ENCODE peak calls at places on chromosomes 2 and 18, in ten cellular contexts. R is A549; V is adrenal gland; J is OCI-LY7; G is upper lobe of right lung; Q is right cardiac atrium; H is mammary epithelial cell; M is HepG2; Y is fibroblast of lung; U is naive thymus-derived CD4-positive, alpha-beta T cell. P is an unnamed sample. For H3K4me1 and H3K9me3, the result is how much of the 10 kb centered on the place peaks cover.

GRCh38 chr2:128069769-128070168 is 21.2 kb upstream of the UGGT1 start:
- DNase-seq in M (no peak), Y (peak), G (no peak), H (peak), U (no peak), Q (no peak), J (no peak), R (no peak), V (peak), P (no peak)

GRCh38 chr2:226798422-226799210 is 1.0 kb downstream of the IRS1 start:
- DNase-seq in Q (peak), R (no peak), J (peak), V (peak), U (no peak), G (peak), Y (peak), H (peak), M (no peak), P (peak)

GRCh38 chr18:79792988-79793355 is 4.8 kb upstream of the KCNG2 start:
- DNase-seq in V (peak), R (no peak), J (no peak), G (peak), M (no peak), Y (no peak), U (no peak), H (no peak), Q (no peak), P (no peak)

GRCh38 chr2:158131919-158132566 is 30.4 kb downstream of the UPP2 start:
- DNase-seq in G (no peak), Q (no peak), J (no peak), Y (no peak), V (no peak), H (no peak), M (peak), U (no peak), R (no peak), P (no peak)

GRCh38 chr2:24429711-24430110 is 61.3 kb upstream of the NCOA1 start:
- DNase-seq in Y (peak), M (no peak), V (no peak), J (no peak), G (no peak), Q (no peak), R (no peak), U (no peak), H (peak), P (peak)

GRCh38 chr2:6679481-6679880 is 186.2 kb downstream of the CMPK2 start:
- DNase-seq in Y (no peak), G (no peak), H (no peak), J (no peak), V (no peak), Q (no peak), M (no peak), U (no peak), R (no peak), P (no peak)

GRCh38 chr18:75109819-75110218 is 99.1 kb downstream of the PTGR3 start:
- DNase-seq in G (no peak), V (no peak), Y (no peak), R (no peak), J (no peak), Q (no peak), H (no peak), M (no peak), U (no peak), P (no peak)

GRCh38 chr2:45330617-45331016 is 280.4 kb downstream of the SRBD1 start:
- DNase-seq in H (peak), M (peak), Q (no peak), V (no peak), U (no peak), J (no peak), R (no peak), G (no peak), Y (peak), P (peak)

GRCh38 chr18:31042391-31043181 is at the start of gene DSC3:
- DNase-seq in J (no peak), Q (peak), G (peak), H (peak), U (no peak), R (peak), V (no peak), Y (peak), M (no peak), P (peak)

GRCh38 chr2:11757101-11757500 is 10.7 kb downstream of the LPIN1 start:
- DNase-seq in R (no peak), Q (no peak), V (no peak), Y (no peak), G (no peak), H (no peak), J (no peak), M (no peak), U (peak), P (no peak)

GRCh38 chr2:102111823-102112222 is 30.7 kb upstream of the IL1R1 start:
- DNase-seq in U (no peak), Q (no peak), V (no peak), R (no peak), Y (no peak), J (no peak), G (no peak), M (peak), H (no peak), P (no peak)

GRCh38 chr2:127697482-127698180 is 3.7 kb upstream of the SFT2D3 start:
- DNase-seq in M (no peak), R (no peak), Q (no peak), U (no peak), G (no peak), V (no peak), H (no peak), Y (no peak), J (no peak), P (no peak)

GRCh38 chr2:150144546-150145305 is 342.7 kb downstream of the RND3 start:
- DNase-seq in V (no peak), U (no peak), Q (no peak), Y (peak), G (no peak), M (no peak), H (no peak), J (no peak), R (no peak), P (peak)

GRCh38 chr2:74778381-74779371 is 55.3 kb upstream of the HK2 start:
- DNase-seq in R (no peak), Y (no peak), J (no peak), U (no peak), Q (no peak), G (no peak), V (peak), M (peak), H (no peak), P (peak)

GRCh38 chr2:46333912-46334311 is 36.7 kb downstream of the EPAS1 start:
- DNase-seq in R (peak), V (no peak), J (no peak), M (no peak), U (no peak), H (no peak), Y (no peak), G (no peak), Q (peak), P (no peak)

GRCh38 chr2:195106681-195107380 is 550.2 kb upstream of the SLC39A10 start:
- DNase-seq in V (no peak), R (no peak), U (no peak), Y (no peak), M (no peak), G (no peak), H (no peak), Q (no peak), J (no peak), P (no peak)

GRCh38 chr2:83191316-83191715 is 1267.8 kb downstream of the SUCLG1 start:
- DNase-seq in G (no peak), Q (no peak), U (no peak), H (no peak), V (no peak), J (no peak), Y (no peak), R (no peak), M (no peak), P (no peak)

GRCh38 chr2:121036226-121036692 is 248.7 kb downstream of the TFCP2L1 start:
- DNase-seq in Y (no peak), V (no peak), Q (no peak), J (no peak), H (no peak), M (peak), G (no peak), R (no peak), U (no peak), P (no peak)

GRCh38 chr2:98773907-98774306 is 43.0 kb upstream of the MGAT4A start:
- DNase-seq in R (no peak), U (no peak), V (no peak), Q (no peak), Y (no peak), H (no peak), J (no peak), M (no peak), G (no peak), P (no peak)

GRCh38 chr2:40957508-40957907 is 505.6 kb upstream of the SLC8A1 start:
- DNase-seq in J (peak), V (peak), Q (no peak), Y (no peak), M (peak), H (no peak), R (no peak), U (no peak), G (no peak), P (peak)

GRCh38 chr18:44537521-44537920 is 143.2 kb upstream of the SETBP1 start:
- DNase-seq in H (peak), G (no peak), R (peak), J (no peak), Q (peak), Y (peak), V (no peak), M (no peak), U (no peak), P (peak)

GRCh38 chr18:25360301-25360899 is 8.4 kb upstream of the ZNF521 start:
- DNase-seq in U (no peak), Y (peak), M (no peak), R (no peak), V (no peak), H (no peak), Q (no peak), G (no peak), J (no peak), P (peak)

GRCh38 chr18:79361766-79362522 is 33.8 kb upstream of the NFATC1 start:
- DNase-seq in G (no peak), U (no peak), H (no peak), Q (no peak), M (no peak), J (no peak), R (no peak), Y (peak), V (no peak), P (peak)

GRCh38 chr18:25805323-25805722 is 285.1 kb downstream of the SS18 start:
- DNase-seq in R (no peak), V (peak), Y (peak), U (no peak), Q (no peak), J (no peak), G (no peak), H (peak), M (no peak), P (peak)

GRCh38 chr2:220847587-220847986 is 724.5 kb downstream of the EPHA4 start:
- DNase-seq in Q (no peak), M (no peak), G (no peak), Y (peak), U (no peak), V (no peak), J (no peak), R (no peak), H (peak), P (peak)

GRCh38 chr2:156784034-156784433 is 347.9 kb downstream of the GPD2 start:
- DNase-seq in H (no peak), R (no peak), G (no peak), U (no peak), M (no peak), Q (no peak), V (no peak), Y (no peak), J (no peak), P (no peak)

GRCh38 chr2:118145207-118145606 is 56.9 kb downstream of the INSIG2 start:
- DNase-seq in Y (no peak), M (no peak), Q (no peak), J (no peak), R (no peak), U (no peak), G (no peak), H (peak), V (no peak), P (no peak)

GRCh38 chr2:210460863-210461227 is 15.7 kb downstream of the LANCL1 start:
- DNase-seq in U (no peak), Q (no peak), J (no peak), V (no peak), H (no peak), M (no peak), Y (no peak), R (no peak), G (no peak), P (no peak)
- H3K4me1 ChIP-seq in U (under half), Q (under half), J (half or more), V (under half), H (under half), M (under half), Y (under half), R (under half), G (under half), P (under half)

GRCh38 chr2:15865923-15866322 is 74.4 kb upstream of the MYCN start:
- DNase-seq in G (no peak), U (no peak), Q (no peak), V (no peak), J (no peak), R (no peak), M (no peak), H (no peak), Y (no peak), P (no peak)

GRCh38 chr2:15863089-15863488 is 77.3 kb upstream of the MYCN start:
- DNase-seq in M (no peak), V (no peak), R (no peak), Q (no peak), H (no peak), Y (no peak), U (no peak), G (no peak), J (no peak), P (no peak)

GRCh38 chr2:15861898-15862297 is 78.5 kb upstream of the MYCN start:
- DNase-seq in U (no peak), Y (no peak), R (no peak), V (no peak), M (no peak), J (no peak), G (no peak), H (no peak), Q (no peak), P (no peak)

GRCh38 chr2:15864176-15864769 is 76.1 kb upstream of the MYCN start:
- DNase-seq in R (no peak), Y (no peak), Q (no peak), J (no peak), H (no peak), G (no peak), M (no peak), V (no peak), U (no peak), P (no peak)

GRCh38 chr2:15863494-15864175 is 76.7 kb upstream of the MYCN start:
- DNase-seq in Y (no peak), U (no peak), V (no peak), M (no peak), J (no peak), H (no peak), R (no peak), G (no peak), Q (no peak), P (no peak)
- H3K9me3 ChIP-seq in Y (under half), U (under half), V (under half), M (under half), J (under half), H (under half), R (under half), G (under half), Q (under half), P (under half)

DNA sequence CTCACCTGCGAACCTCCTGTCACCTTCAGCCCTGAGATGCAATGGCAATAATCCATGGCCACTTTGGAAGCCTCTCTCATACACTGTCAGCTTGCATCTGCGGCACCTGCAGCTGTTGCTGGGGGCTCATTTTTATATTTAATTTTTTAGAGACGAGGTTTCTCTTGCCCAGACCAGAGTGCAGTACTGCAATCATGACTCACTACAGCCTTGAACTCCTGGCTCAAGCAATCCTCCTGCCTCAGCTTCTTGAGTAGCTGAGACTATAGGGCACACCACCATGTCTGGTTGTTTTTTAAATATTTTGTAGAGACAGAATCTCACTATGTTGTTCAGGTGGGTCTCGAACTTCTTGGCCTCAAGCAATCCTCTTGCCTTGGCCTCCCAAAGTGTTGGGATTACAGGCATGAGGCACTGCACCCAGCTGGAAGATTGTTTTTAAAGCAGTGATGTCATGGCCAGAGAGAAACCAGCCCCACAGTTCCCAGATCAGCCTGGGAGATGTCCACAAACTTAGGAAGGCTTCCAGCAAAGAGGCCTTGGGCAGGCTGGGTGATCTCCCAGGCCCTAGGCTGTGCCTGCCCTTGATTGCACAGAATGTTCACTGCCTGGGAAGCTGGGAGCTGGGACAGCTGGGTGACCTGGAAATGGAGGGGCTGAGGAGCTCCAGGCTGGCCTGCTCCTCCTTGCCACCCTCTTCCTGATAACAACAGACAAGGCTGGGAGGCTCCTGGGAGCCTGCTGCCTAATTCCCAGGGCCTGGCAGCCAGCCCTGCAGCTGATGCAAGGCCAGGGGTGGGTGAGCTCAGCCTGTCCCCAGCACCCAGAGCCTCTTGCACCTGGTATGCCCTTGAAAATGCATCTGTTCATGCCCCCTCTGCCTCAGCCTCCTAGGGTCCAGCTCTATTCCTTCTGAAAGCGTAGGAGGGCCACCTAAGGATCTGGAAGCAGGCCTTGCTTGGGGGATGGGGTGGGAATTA is 27.1 kb downstream of the SH2D6 start:
- DNase-seq in R (no peak), V (peak), G (no peak), U (no peak), H (no peak), M (no peak), Y (peak), Q (peak), J (peak), P (peak)
- H3K27ac ChIP-seq in R (peak), V (peak), G (peak), U (no peak), H (peak), M (no peak), Y (peak), Q (peak), J (no peak), P (no peak)

DNA sequence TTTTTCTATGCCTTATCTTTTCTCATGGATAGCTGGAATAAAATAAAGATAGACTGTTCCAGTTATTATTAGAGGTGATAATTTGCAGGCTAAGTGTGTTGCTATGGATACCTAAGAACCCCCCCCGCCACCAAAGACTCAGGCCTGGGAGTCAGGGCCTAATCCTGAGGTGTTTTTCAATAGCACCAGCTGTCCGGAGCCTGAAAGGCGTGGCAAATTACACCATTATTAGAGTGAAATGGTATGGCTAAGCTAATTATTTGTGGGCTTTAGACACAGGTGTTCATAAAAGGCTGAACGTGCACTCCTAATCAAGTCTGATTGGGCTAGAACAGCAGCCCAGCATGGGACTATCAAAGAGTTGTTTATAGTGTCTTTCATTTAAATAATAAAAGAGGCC is 293.2 kb upstream of the DCC start:
- DNase-seq in J (no peak), U (no peak), H (no peak), Q (no peak), R (no peak), G (no peak), V (no peak), Y (no peak), M (no peak), P (no peak)
- H3K4me1 ChIP-seq in J (under half), U (under half), H (under half), Q (under half), R (under half), G (under half), V (under half), Y (under half), M (under half), P (under half)

GRCh38 chr2:89820248-89820647 is 1128.8 kb downstream of the RPIA start:
- DNase-seq in U (no peak), R (no peak), H (no peak), J (no peak), Y (no peak), M (no peak), V (no peak), G (no peak), Q (no peak), P (no peak)

GRCh38 chr2:89829828-89830227 is 1138.4 kb downstream of the RPIA start:
- DNase-seq in U (no peak), R (no peak), M (no peak), Y (no peak), Q (no peak), V (no peak), G (no peak), J (no peak), H (no peak), P (no peak)

GRCh38 chr2:89823556-89823955 is 1132.1 kb downstream of the RPIA start:
- DNase-seq in G (no peak), R (no peak), Y (no peak), V (no peak), U (no peak), M (no peak), H (no peak), J (no peak), Q (no peak), P (no peak)

GRCh38 chr2:89821455-89821945 is 1130.0 kb downstream of the RPIA start:
- DNase-seq in Y (no peak), G (no peak), V (no peak), J (no peak), Q (no peak), M (no peak), R (no peak), H (no peak), U (no peak), P (no peak)

GRCh38 chr2:89825034-89825433 is 1133.6 kb downstream of the RPIA start:
- DNase-seq in V (no peak), Y (no peak), M (no peak), U (no peak), H (no peak), J (no peak), Q (no peak), R (no peak), G (no peak), P (no peak)
- H3K9me3 ChIP-seq in V (under half), Y (under half), M (under half), U (under half), H (under half), J (under half), Q (under half), R (under half), G (under half), P (half or more)

GRCh38 chr2:28487258-28487657 is 8.6 kb upstream of the PLB1 start:
- DNase-seq in J (no peak), Q (no peak), G (no peak), H (no peak), V (no peak), M (no peak), Y (no peak), R (no peak), U (no peak), P (no peak)
- H3K27ac ChIP-seq in J (no peak), Q (no peak), G (no peak), H (no peak), V (no peak), M (no peak), Y (no peak), R (no peak), U (no peak), P (no peak)

GRCh38 chr2:57408587-57408986 is 638.0 kb upstream of the VRK2 start:
- DNase-seq in V (no peak), Y (no peak), G (no peak), U (no peak), H (no peak), M (no peak), Q (no peak), J (no peak), R (no peak), P (no peak)
- H3K4me1 ChIP-seq in V (under half), Y (under half), G (under half), U (under half), H (under half), M (under half), Q (under half), J (under half), R (under half), P (under half)

GRCh38 chr2:239531456-239532304 is 130.9 kb upstream of the HDAC4 start:
- DNase-seq in M (no peak), R (no peak), J (no peak), Q (no peak), Y (no peak), G (no peak), H (no peak), V (no peak), U (no peak), P (no peak)
- H3K9me3 ChIP-seq in M (under half), R (under half), J (under half), Q (under half), Y (under half), G (under half), H (under half), V (under half), U (under half), P (under half)

GRCh38 chr18:58231930-58232329 is 187.9 kb downstream of the NEDD4L start:
- DNase-seq in Q (no peak), Y (no peak), H (no peak), R (peak), U (no peak), G (no peak), M (peak), J (no peak), V (no peak), P (no peak)

GRCh38 chr18:58232674-58233073 is 188.6 kb downstream of the NEDD4L start:
- DNase-seq in Y (no peak), U (no peak), V (no peak), Q (no peak), G (no peak), J (no peak), M (peak), H (no peak), R (no peak), P (no peak)

GRCh38 chr18:58230438-58231179 is 186.6 kb downstream of the NEDD4L start:
- DNase-seq in G (no peak), R (no peak), Q (no peak), J (no peak), M (no peak), U (no peak), V (no peak), Y (no peak), H (peak), P (peak)

GRCh38 chr18:58235001-58235436 is 191.0 kb downstream of the NEDD4L start:
- DNase-seq in R (no peak), U (no peak), V (no peak), J (no peak), G (no peak), Y (no peak), M (peak), Q (no peak), H (no peak), P (no peak)

GRCh38 chr18:58234359-58234741 is 190.3 kb downstream of the NEDD4L start:
- DNase-seq in M (no peak), H (no peak), G (no peak), V (no peak), Y (no peak), J (no peak), R (no peak), U (no peak), Q (no peak), P (no peak)
- H3K27ac ChIP-seq in M (peak), H (peak), G (peak), V (no peak), Y (no peak), J (no peak), R (peak), U (no peak), Q (no peak), P (no peak)

P was measured in mesenchymal stem cell.